ENCODE peak calls at places on chromosomes 2 and 18, in nine cellular contexts. B, I, H, N, S, U, R, Q and Y are unnamed samples.

GRCh38 chr18:41579185-41579584 is 375.8 kb upstream of the PIK3C3 start:
- DNase-seq in I (no peak), S (no peak), N (no peak), Q (no peak), H (no peak), U (no peak), R (no peak), B (no peak), Y (no peak)

GRCh38 chr2:12107849-12108420 is 361.5 kb downstream of the LPIN1 start:
- DNase-seq in N (no peak), I (no peak), H (no peak), S (no peak), U (no peak), Q (no peak), R (no peak), B (no peak), Y (no peak)

GRCh38 chr2:237437566-237437965 is 23.6 kb upstream of the COL6A3 start:
- DNase-seq in R (no peak), S (no peak), N (no peak), I (no peak), Q (no peak), H (no peak), U (no peak), B (no peak), Y (no peak)

GRCh38 chr2:177256695-177257094 is 7.8 kb downstream of the NFE2L2 start:
- DNase-seq in B (no peak), R (no peak), H (no peak), Q (no peak), U (no peak), N (no peak), I (no peak), S (no peak), Y (no peak)

GRCh38 chr2:184611221-184612085 is 13.1 kb downstream of the ZNF804A start:
- DNase-seq in I (no peak), H (peak), S (peak), Q (no peak), R (no peak), N (peak), U (no peak), B (peak), Y (no peak)

GRCh38 chr18:12485479-12486105 is 77.9 kb downstream of the PRELID3A start:
- DNase-seq in I (no peak), N (no peak), S (no peak), R (no peak), U (no peak), Q (no peak), H (peak), B (no peak), Y (no peak)

GRCh38 chr2:146981921-146982320 is 862.9 kb upstream of the ACVR2A start:
- DNase-seq in Q (no peak), H (no peak), I (no peak), R (no peak), B (no peak), S (peak), U (no peak), N (peak), Y (peak)

GRCh38 chr2:24439971-24440340 is 51.1 kb upstream of the NCOA1 start:
- DNase-seq in H (no peak), S (no peak), N (no peak), Q (no peak), U (no peak), R (no peak), I (no peak), B (no peak), Y (no peak)

GRCh38 chr2:202267495-202267894 is 1.9 kb downstream of the NOP58 start:
- DNase-seq in R (no peak), S (peak), H (peak), N (peak), U (no peak), I (no peak), Q (no peak), B (no peak), Y (no peak)

GRCh38 chr18:36469471-36469870 is 172.0 kb downstream of the FHOD3 start:
- DNase-seq in Q (no peak), I (no peak), U (no peak), B (no peak), S (no peak), R (no peak), H (no peak), N (no peak), Y (no peak)

GRCh38 chr2:177549171-177549570 is 156.6 kb downstream of the AGPS start:
- DNase-seq in B (no peak), I (no peak), Q (no peak), S (no peak), H (no peak), U (no peak), N (no peak), R (no peak), Y (no peak)